ENCODE peak calls at places on chromosomes 4 and X, in six cellular contexts. E is fibroblast of lung, W is right cardiac atrium, I is HFF-Myc, K is lower lobe of right lung, U is mammary epithelial cell. O is an unnamed sample.

GRCh38 chr4:107966903-107967302 is 22.8 kb upstream of the HADH start:
- DNase-seq in I (no peak), K (no peak), E (no peak), U (no peak), W (no peak), O (no peak)

GRCh38 chrX:57227691-57228090 is 58.8 kb upstream of the FAAH2 start:
- DNase-seq in U (peak; percentile 36), I (no peak), E (no peak), K (no peak), W (no peak), O (no peak)

GRCh38 chrX:143854006-143854405 is 29.9 kb upstream of the UBE2NL start:
- DNase-seq in I (no peak), E (peak; percentile 61), U (peak; percentile 45), W (no peak), K (no peak), O (peak; percentile 48)

GRCh38 chr4:1763550-1764080 is 29.5 kb upstream of the FGFR3 start:
- DNase-seq in U (no peak), E (peak; percentile 42), I (no peak), W (peak; percentile 85), K (no peak), O (peak; percentile 47)

GRCh38 chr4:147518846-147519767 is 38.2 kb downstream of the EDNRA start:
- DNase-seq in I (no peak), U (peak; percentile 60), K (peak; percentile 51), E (peak; percentile 78), W (peak; percentile 67), O (peak; percentile 90)

GRCh38 chr4:133190098-133190497 is 41.0 kb downstream of the PCDH10 start:
- DNase-seq in W (no peak), U (no peak), K (no peak), I (no peak), E (no peak), O (no peak)

GRCh38 chr4:26028793-26029511 is 114.9 kb downstream of the SMIM20 start:
- DNase-seq in K (peak; percentile 86), U (no peak), E (peak; percentile 57), W (peak; percentile 92), I (no peak), O (peak; percentile 72)

GRCh38 chr4:142358656-142359055 is 487.4 kb downstream of the INPP4B start:
- DNase-seq in U (no peak), K (no peak), E (no peak), I (no peak), W (no peak), O (no peak)

GRCh38 chr4:5247735-5248134 is 196.5 kb downstream of the STK32B start:
- DNase-seq in E (no peak), K (no peak), U (no peak), I (no peak), W (no peak), O (no peak)

GRCh38 chr4:36665985-36666384 is 384.6 kb downstream of the DTHD1 start:
- DNase-seq in W (no peak), I (no peak), U (no peak), E (no peak), K (no peak), O (no peak)

DNA sequence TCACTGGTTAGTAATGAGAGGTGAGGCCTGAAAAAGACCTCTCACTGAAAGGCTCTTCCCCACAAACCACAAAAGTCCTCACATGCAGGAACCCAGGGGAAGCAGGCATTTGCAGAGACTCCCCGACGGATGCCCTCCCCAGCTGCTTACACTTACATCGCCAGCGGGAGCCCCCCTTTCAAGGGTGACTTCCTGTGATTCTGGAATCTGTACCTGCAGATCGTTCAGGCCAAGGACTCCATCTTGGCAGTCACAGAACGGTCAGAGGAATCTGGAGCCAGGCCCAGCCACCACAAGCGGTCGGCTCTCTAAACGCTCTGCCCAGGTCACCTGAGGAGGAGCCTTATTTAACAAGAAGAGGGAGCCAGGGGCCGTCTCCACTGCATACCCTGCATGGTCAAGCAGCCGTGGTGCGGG is 71.3 kb upstream of the STS start:
- DNase-seq in W (no peak), E (no peak), I (no peak), K (no peak), U (no peak), O (no peak)
- H3K4me3 ChIP-seq in W (no peak overlapping the region), E (no peak overlapping the region), I (no peak overlapping the region), K (no peak overlapping the region), U (no peak overlapping the region), O (no peak overlapping the region)

GRCh38 chr4:159002950-159003349 is 99.9 kb upstream of the RAPGEF2 start:
- DNase-seq in W (no peak), E (peak; percentile 76), I (no peak), K (no peak), U (peak; percentile 32), O (peak; percentile 81)
- H3K4me3 ChIP-seq in W (no peak overlapping the region), E (no peak overlapping the region), I (no peak overlapping the region), K (no peak overlapping the region), U (no peak overlapping the region), O (no peak overlapping the region)

GRCh38 chr4:16192067-16192466 is 34.2 kb downstream of the TAPT1 start:
- DNase-seq in K (no peak), W (no peak), I (no peak), U (no peak), E (no peak), O (no peak)

GRCh38 chr4:16195209-16195608 is 31.1 kb downstream of the TAPT1 start:
- DNase-seq in U (no peak), W (no peak), E (no peak), I (no peak), K (no peak), O (no peak)

GRCh38 chr4:16196482-16197393 is 29.5 kb downstream of the TAPT1 start:
- DNase-seq in I (peak; percentile 30), K (no peak), U (peak; percentile 72), W (no peak), E (peak; percentile 84), O (peak; percentile 82)

GRCh38 chr4:16194199-16194598 is 32.1 kb downstream of the TAPT1 start:
- DNase-seq in W (no peak), E (peak; percentile 91), I (no peak), K (no peak), U (peak; percentile 46), O (peak; percentile 33)

DNA sequence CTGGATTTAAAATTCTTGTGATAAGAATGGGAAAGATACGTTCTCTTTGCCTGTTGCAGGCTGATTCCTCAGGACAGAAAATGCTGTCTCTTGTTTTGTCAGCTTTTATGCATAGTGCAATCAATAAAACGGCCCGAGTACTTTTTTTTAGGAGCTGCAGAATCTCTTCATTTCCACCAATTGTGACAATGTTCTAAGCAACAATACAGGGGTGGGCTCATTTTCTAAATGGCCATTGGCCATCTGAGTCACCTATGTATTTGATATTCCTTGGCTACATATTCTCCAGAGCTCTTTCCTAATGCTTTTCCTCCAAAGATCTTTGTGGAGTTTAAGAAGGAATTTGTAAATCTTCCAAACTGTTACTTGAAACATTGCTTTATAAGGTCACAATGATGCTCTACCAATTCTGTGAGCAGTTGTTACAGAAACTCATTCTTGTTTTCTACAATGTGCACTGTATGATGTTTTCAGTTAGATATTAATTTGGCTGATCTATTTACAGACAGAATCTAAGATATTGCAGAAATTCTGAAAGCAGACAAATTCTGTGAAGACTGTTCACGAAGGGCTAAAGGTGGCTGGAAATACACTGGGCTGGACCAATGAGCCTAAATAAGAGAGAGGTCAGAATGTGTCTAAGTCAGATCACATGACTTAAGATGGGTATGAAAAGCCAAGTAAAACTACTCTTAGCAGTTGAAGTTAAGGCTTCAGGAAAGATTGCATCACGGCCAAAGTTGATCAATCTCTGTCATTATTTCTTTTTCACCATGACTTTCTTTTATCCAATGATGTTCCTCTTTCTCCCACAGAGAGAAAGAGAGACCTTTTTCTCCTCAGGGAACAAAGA is 33.4 kb downstream of the TAPT1 start:
- DNase-seq in U (no peak), I (no peak), W (no peak), K (no peak), E (peak; percentile 30), O (no peak)
- H3K4me3 ChIP-seq in U (no peak overlapping the region), I (no peak overlapping the region), W (no peak overlapping the region), K (no peak overlapping the region), E (no peak overlapping the region), O (no peak overlapping the region)

GRCh38 chr4:8874896-8875680 is 3.4 kb upstream of the HMX1 start:
- DNase-seq in K (no peak), E (no peak), W (no peak), I (no peak), U (no peak), O (no peak)
- H3K4me3 ChIP-seq in K (no peak overlapping the region), E (no peak overlapping the region), W (no peak overlapping the region), I (no peak overlapping the region), U (no peak overlapping the region), O (no peak overlapping the region)

O was measured in cardiac fibroblast.